ENCODE peak calls at places on chromosomes 1 and 21, in five cellular contexts. One of them, this sample, is unnamed.

GRCh38 chr1:40786995-40787705 is 3.6 kb downstream of the KCNQ4 start:
- DNase-seq in AG09319: no peak
- DNase-seq in mammary epithelial cell: no peak
- DNase-seq in ovary: no peak
- DNase-seq in brain microvascular endothelial cell: no peak
- DNase-seq in this sample: no peak

GRCh38 chr1:193666485-193667083 is 480.2 kb upstream of the B3GALT2 start:
- DNase-seq in AG09319: no peak
- DNase-seq in mammary epithelial cell: no peak
- DNase-seq in ovary: no peak
- DNase-seq in brain microvascular endothelial cell: no peak
- DNase-seq in this sample: no peak

GRCh38 chr1:29145739-29146437 is 22.2 kb upstream of the TMEM200B start:
- DNase-seq in mammary epithelial cell: no peak
- DNase-seq in brain microvascular endothelial cell: peak; percentile 73
- DNase-seq in ovary: no peak
- DNase-seq in AG09319: peak; percentile 88
- DNase-seq in this sample: no peak

GRCh38 chr1:156706647-156707008 is 1.2 kb upstream of the CRABP2 start:
- DNase-seq in AG09319: peak; percentile 83
- DNase-seq in mammary epithelial cell: no peak
- DNase-seq in brain microvascular endothelial cell: no peak
- DNase-seq in ovary: peak; percentile 85
- DNase-seq in this sample: no peak

GRCh38 chr1:35539073-35539823 is 18.0 kb downstream of the KIAA0319L start:
- DNase-seq in mammary epithelial cell: peak; percentile 11
- DNase-seq in brain microvascular endothelial cell: no peak
- DNase-seq in ovary: no peak
- DNase-seq in AG09319: no peak
- DNase-seq in this sample: no peak

GRCh38 chr21:21163904-21164303 is 165.7 kb downstream of the NCAM2 start:
- DNase-seq in AG09319: peak; percentile 45
- DNase-seq in ovary: no peak
- DNase-seq in mammary epithelial cell: peak; percentile 2
- DNase-seq in brain microvascular endothelial cell: peak; percentile 52
- DNase-seq in this sample: peak; percentile 51

GRCh38 chr1:74193908-74194307 is 4.1 kb downstream of the LRRIQ3 start:
- DNase-seq in brain microvascular endothelial cell: peak; percentile 45
- DNase-seq in mammary epithelial cell: peak; percentile 11
- DNase-seq in AG09319: no peak
- DNase-seq in ovary: no peak
- DNase-seq in this sample: no peak

GRCh38 chr21:34916446-34916845 is 132.7 kb downstream of the RUNX1 start:
- DNase-seq in ovary: no peak
- DNase-seq in mammary epithelial cell: no peak
- DNase-seq in AG09319: peak; percentile 53
- DNase-seq in brain microvascular endothelial cell: peak; percentile 42
- DNase-seq in this sample: no peak

GRCh38 chr1:155127105-155127671 is 488 bp upstream of the EFNA1 start:
- DNase-seq in mammary epithelial cell: peak; percentile 92
- DNase-seq in ovary: peak; percentile 61
- DNase-seq in brain microvascular endothelial cell: peak; percentile 41
- DNase-seq in AG09319: no peak
- DNase-seq in this sample: no peak

GRCh38 chr21:20253261-20253660 is 744.9 kb upstream of the NCAM2 start:
- DNase-seq in mammary epithelial cell: no peak
- DNase-seq in ovary: no peak
- DNase-seq in brain microvascular endothelial cell: no peak
- DNase-seq in AG09319: no peak
- DNase-seq in this sample: no peak

GRCh38 chr1:108663074-108663473 is 2.2 kb upstream of the HENMT1 start:
- DNase-seq in brain microvascular endothelial cell: no peak
- DNase-seq in ovary: no peak
- DNase-seq in mammary epithelial cell: no peak
- DNase-seq in AG09319: no peak
- DNase-seq in this sample: no peak

GRCh38 chr1:8423134-8423701 is 105.3 kb downstream of the SLC45A1 start:
- DNase-seq in mammary epithelial cell: peak; percentile 25
- DNase-seq in ovary: peak; percentile 65
- DNase-seq in brain microvascular endothelial cell: peak; percentile 16
- DNase-seq in AG09319: no peak
- DNase-seq in this sample: peak; percentile 42

GRCh38 chr1:21520899-21521716 is 11.9 kb downstream of the ALPL start:
- DNase-seq in mammary epithelial cell: peak; percentile 39
- DNase-seq in AG09319: no peak
- DNase-seq in brain microvascular endothelial cell: peak; percentile 28
- DNase-seq in ovary: no peak
- DNase-seq in this sample: no peak

GRCh38 chr1:115251856-115252255 is 86.2 kb downstream of the NGF start:
- DNase-seq in mammary epithelial cell: peak; percentile 51
- DNase-seq in ovary: no peak
- DNase-seq in brain microvascular endothelial cell: peak; percentile 85
- DNase-seq in AG09319: peak; percentile 83
- DNase-seq in this sample: no peak

GRCh38 chr1:58596631-58597052 is 19.6 kb upstream of the TACSTD2 start:
- DNase-seq in brain microvascular endothelial cell: no peak
- DNase-seq in ovary: no peak
- DNase-seq in mammary epithelial cell: peak; percentile 46
- DNase-seq in AG09319: no peak
- DNase-seq in this sample: no peak

GRCh38 chr21:34649400-34649799 is 19.4 kb upstream of the CLIC6 start:
- DNase-seq in mammary epithelial cell: no peak
- DNase-seq in AG09319: no peak
- DNase-seq in ovary: no peak
- DNase-seq in brain microvascular endothelial cell: no peak
- DNase-seq in this sample: no peak

GRCh38 chr1:184567648-184568047 is 180.8 kb downstream of the C1orf21 start:
- DNase-seq in mammary epithelial cell: peak; percentile 36
- DNase-seq in AG09319: no peak
- DNase-seq in brain microvascular endothelial cell: peak; percentile 84
- DNase-seq in ovary: no peak
- DNase-seq in this sample: no peak

GRCh38 chr1:92653605-92654381 is 131.1 kb downstream of the EVI5 start:
- DNase-seq in brain microvascular endothelial cell: no peak
- DNase-seq in AG09319: no peak
- DNase-seq in ovary: no peak
- DNase-seq in mammary epithelial cell: peak; percentile 85
- DNase-seq in this sample: no peak

GRCh38 chr1:210978316-210978993 is 155.5 kb downstream of the KCNH1 start:
- DNase-seq in mammary epithelial cell: peak; percentile 30
- DNase-seq in ovary: no peak
- DNase-seq in brain microvascular endothelial cell: no peak
- DNase-seq in AG09319: no peak
- DNase-seq in this sample: no peak

GRCh38 chr1:115089443-115090340 is at the start of gene TSPAN2:
- DNase-seq in mammary epithelial cell: no peak
- DNase-seq in AG09319: no peak
- DNase-seq in ovary: peak; percentile 62
- DNase-seq in brain microvascular endothelial cell: peak; percentile 28
- DNase-seq in this sample: peak; percentile 26

GRCh38 chr1:28339551-28339950 is 10.7 kb downstream of the MED18 start:
- DNase-seq in ovary: no peak
- DNase-seq in brain microvascular endothelial cell: no peak
- DNase-seq in mammary epithelial cell: no peak
- DNase-seq in AG09319: no peak
- DNase-seq in this sample: no peak

GRCh38 chr1:29197590-29197924 is 15.9 kb upstream of the SRSF4 start:
- DNase-seq in AG09319: no peak
- DNase-seq in brain microvascular endothelial cell: peak; percentile 47
- DNase-seq in ovary: peak; percentile 19
- DNase-seq in mammary epithelial cell: peak; percentile 36
- DNase-seq in this sample: peak; percentile 67

GRCh38 chr1:225777583-225778411 is at the start of gene SRP9:
- DNase-seq in mammary epithelial cell: peak; percentile 99
- DNase-seq in brain microvascular endothelial cell: peak; percentile 98
- DNase-seq in AG09319: peak; percentile 95
- DNase-seq in ovary: peak; percentile 99
- DNase-seq in this sample: peak; percentile 100

GRCh38 chr21:26070822-26071425 is 99.6 kb downstream of the APP start:
- DNase-seq in mammary epithelial cell: no peak
- DNase-seq in ovary: no peak
- DNase-seq in brain microvascular endothelial cell: peak; percentile 48
- DNase-seq in AG09319: peak; percentile 84
- DNase-seq in this sample: peak; percentile 38

GRCh38 chr1:11158291-11158690 is 30.9 kb upstream of the ANGPTL7 start:
- DNase-seq in ovary: no peak
- DNase-seq in brain microvascular endothelial cell: no peak
- DNase-seq in mammary epithelial cell: no peak
- DNase-seq in AG09319: no peak
- DNase-seq in this sample: no peak

DNA sequence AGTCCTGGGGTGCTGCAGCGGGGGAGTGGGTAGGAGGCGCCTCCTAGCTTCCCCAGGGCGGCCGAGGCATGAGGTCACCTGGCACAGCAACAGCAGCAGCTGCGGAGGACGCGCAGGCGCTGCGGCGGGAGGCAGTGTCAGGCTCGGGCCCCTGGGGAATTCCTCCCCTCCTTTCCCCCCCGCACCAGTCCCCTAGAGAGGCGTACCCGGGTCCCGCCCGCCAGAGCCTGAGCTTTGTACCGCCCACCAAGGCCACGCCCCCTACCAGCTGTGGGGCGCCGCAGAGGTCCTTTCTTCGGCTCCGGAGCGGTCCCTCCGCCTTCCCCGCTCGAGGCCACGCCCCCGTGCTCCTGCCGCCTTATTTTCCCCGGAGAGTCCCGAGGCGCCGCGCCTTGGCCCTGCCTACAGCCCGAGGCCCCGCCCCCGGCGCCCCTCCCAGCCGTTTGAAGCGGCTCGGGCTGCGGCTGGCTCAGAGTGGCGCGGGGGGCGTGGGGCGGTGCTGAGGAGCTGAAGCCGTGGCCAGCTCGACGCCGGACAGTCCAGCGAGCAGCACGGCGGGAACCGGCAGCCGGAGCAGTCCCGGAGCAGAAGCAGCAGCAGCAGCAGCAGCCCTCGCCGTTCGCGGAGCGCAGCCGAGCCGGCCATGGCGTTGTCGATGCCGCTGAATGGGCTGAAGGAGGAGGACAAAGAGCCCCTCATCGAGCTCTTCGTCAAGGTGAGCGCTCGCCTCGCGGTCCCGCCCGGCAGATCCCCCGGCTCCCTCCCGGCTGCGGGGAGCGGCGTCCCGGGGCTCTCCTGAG is at the start of gene CLIC4:
- DNase-seq in AG09319: peak; percentile 98
- DNase-seq in ovary: peak; percentile 100
- DNase-seq in mammary epithelial cell: peak; percentile 100
- DNase-seq in brain microvascular endothelial cell: peak; percentile 99
- DNase-seq in this sample: peak; percentile 99
- TF ChIP-seq CTCF in AG09319: peak; percentile 27
- TF ChIP-seq CTCF in ovary: peak; percentile 21
- TF ChIP-seq CTCF in mammary epithelial cell: peak; percentile 46
- TF ChIP-seq CTCF in brain microvascular endothelial cell: peak; percentile 40
- TF ChIP-seq CTCF in this sample: peak; percentile 31

GRCh38 chr1:229798558-229798957 is 172.5 kb downstream of the URB2 start:
- DNase-seq in ovary: no peak
- DNase-seq in AG09319: no peak
- DNase-seq in brain microvascular endothelial cell: no peak
- DNase-seq in mammary epithelial cell: no peak
- DNase-seq in this sample: no peak

GRCh38 chr1:229808272-229808671 is 182.2 kb downstream of the URB2 start:
- DNase-seq in brain microvascular endothelial cell: no peak
- DNase-seq in mammary epithelial cell: no peak
- DNase-seq in AG09319: no peak
- DNase-seq in ovary: no peak
- DNase-seq in this sample: no peak

DNA sequence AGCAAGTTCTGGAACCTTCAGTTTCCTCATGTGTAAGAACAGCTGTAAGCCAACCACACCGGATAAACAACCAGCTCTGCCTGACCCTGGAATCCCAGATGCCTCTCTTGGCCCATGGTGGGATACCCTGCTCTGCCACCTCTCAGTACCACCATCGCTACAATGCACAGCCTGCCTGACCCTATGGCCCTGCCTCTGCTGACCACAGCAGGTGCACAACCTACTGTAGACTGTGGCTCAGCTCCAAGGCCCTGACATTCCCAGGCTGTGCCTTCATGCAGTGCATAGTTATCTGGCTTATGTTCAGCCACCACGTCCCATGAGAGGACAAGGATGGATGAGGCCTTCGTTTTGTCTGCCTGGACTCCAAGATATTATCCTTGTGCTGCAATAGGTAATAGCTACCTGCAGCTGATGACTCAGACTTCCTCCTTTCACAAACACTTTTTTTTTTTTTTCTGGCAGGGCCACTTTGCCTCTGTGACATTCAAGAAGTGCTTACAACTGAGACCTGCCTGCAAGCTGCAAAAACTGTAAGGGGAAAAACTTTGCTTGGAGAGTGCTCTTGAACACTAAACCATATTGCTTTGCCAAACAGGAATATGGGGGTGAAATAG is 177.7 kb downstream of the URB2 start:
- DNase-seq in mammary epithelial cell: peak; percentile 21
- DNase-seq in AG09319: no peak
- DNase-seq in brain microvascular endothelial cell: no peak
- DNase-seq in ovary: no peak
- DNase-seq in this sample: no peak
- TF ChIP-seq CTCF in mammary epithelial cell: no peak
- TF ChIP-seq CTCF in AG09319: no peak
- TF ChIP-seq CTCF in brain microvascular endothelial cell: no peak
- TF ChIP-seq CTCF in ovary: no peak
- TF ChIP-seq CTCF in this sample: no peak

GRCh38 chr1:14106679-14107313 is 406.8 kb downstream of the PRDM2 start:
- DNase-seq in AG09319: no peak
- DNase-seq in mammary epithelial cell: no peak
- DNase-seq in brain microvascular endothelial cell: no peak
- DNase-seq in ovary: no peak
- DNase-seq in this sample: no peak
- TF ChIP-seq CTCF in AG09319: no peak
- TF ChIP-seq CTCF in mammary epithelial cell: no peak
- TF ChIP-seq CTCF in brain microvascular endothelial cell: no peak
- TF ChIP-seq CTCF in ovary: no peak
- TF ChIP-seq CTCF in this sample: no peak

DNA sequence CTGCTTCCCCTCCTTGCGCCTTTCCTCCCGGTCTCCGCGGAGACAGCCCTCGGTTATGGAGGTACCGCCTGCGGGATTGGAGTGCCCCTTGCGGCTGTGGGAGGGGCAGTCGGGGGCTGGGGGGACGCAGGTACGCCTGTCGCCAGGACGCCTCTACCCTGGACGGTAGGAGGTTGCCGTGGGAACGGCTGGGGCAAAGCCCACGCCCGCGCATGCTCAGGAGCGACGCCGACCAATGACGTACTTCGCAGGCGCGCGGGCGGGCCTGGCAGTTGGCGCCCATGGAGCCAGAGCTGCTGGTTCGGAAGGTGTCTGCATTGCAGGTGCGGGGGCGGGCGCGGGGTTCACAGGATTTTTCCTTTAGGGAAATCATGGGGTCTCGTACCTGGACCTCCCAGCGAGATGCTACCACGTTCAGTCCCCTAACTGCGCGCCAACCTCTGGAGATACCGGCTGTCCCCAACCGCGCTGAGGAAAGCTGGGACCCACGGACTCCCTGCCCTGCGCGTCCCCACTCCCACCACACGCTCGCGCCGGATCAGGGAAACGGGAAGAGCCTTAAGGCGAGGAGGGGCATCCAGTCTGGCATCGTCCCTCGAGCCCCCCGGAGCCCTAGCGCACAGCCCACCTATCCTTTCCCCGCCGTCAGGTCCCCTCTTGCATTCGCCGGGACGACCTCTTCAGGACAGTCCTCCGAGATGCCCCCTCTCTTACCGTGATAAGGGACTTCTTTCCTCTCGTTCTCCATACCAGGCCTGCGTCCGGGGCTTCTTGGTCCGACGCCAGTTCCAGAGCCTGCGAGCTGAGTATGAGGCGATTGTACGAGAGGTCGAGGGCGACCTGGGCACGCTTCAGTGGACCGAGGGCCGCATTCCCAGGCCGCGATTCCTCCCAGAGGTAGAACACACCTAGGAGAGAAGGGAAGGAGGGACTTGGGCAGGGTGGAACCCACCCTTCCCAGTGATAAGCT is at the start of gene IQCC:
- DNase-seq in AG09319: peak; percentile 45
- DNase-seq in ovary: peak; percentile 92
- DNase-seq in mammary epithelial cell: peak; percentile 79
- DNase-seq in brain microvascular endothelial cell: peak; percentile 60
- DNase-seq in this sample: peak; percentile 89
- TF ChIP-seq CTCF in AG09319: no peak
- TF ChIP-seq CTCF in ovary: no peak
- TF ChIP-seq CTCF in mammary epithelial cell: no peak
- TF ChIP-seq CTCF in brain microvascular endothelial cell: no peak
- TF ChIP-seq CTCF in this sample: no peak

This sample was measured in OCI-LY7.